ENCODE peak calls at places on chromosomes 2 and 18, in seven cellular contexts. C, E, Y, N, M, B and H are unnamed samples.

GRCh38 chr2:223026357-223027110 is 25.5 kb upstream of the KCNE4 start:
- DNase-seq in C (no peak), E (no peak), Y (no peak), N (no peak), M (no peak), B (no peak), H (no peak)

GRCh38 chr2:120291464-120292311 is 39.0 kb downstream of the RALB start:
- DNase-seq in C (no peak), E (peak), Y (no peak), N (no peak), M (no peak), B (peak), H (no peak)

GRCh38 chr18:25349926-25350560 is 1.9 kb downstream of the ZNF521 start:
- DNase-seq in C (peak), E (no peak), Y (no peak), N (peak), M (peak), B (no peak), H (no peak)

GRCh38 chr2:41934323-41935003 is 113.4 kb upstream of the PKDCC start:
- DNase-seq in C (no peak), E (no peak), Y (no peak), N (no peak), M (no peak), B (no peak), H (no peak)

GRCh38 chr2:148402786-148403185 is 241.8 kb upstream of the EPC2 start:
- DNase-seq in C (no peak), E (no peak), Y (no peak), N (no peak), M (no peak), B (no peak), H (no peak)

GRCh38 chr2:201194097-201194496 is 11.2 kb downstream of the CASP10 start:
- DNase-seq in C (no peak), E (no peak), Y (no peak), N (no peak), M (no peak), B (no peak), H (no peak)

GRCh38 chr2:107072150-107072940 is 186.4 kb upstream of the ST6GAL2 start:
- DNase-seq in C (no peak), E (no peak), Y (no peak), N (no peak), M (no peak), B (no peak), H (no peak)

GRCh38 chr2:132651115-132652099 is 18.6 kb downstream of the LYPD1 start:
- DNase-seq in C (peak), E (peak), Y (no peak), N (no peak), M (no peak), B (no peak), H (no peak)

GRCh38 chr18:54859667-54860421 is 31.6 kb downstream of the RAB27B start:
- DNase-seq in C (no peak), E (no peak), Y (no peak), N (no peak), M (no peak), B (no peak), H (no peak)

GRCh38 chr2:121640380-121641326 is 8.6 kb downstream of the CLASP1 start:
- DNase-seq in C (no peak), E (no peak), Y (no peak), N (no peak), M (no peak), B (no peak), H (no peak)

GRCh38 chr2:234099266-234099665 is 48.8 kb downstream of the SPP2 start:
- DNase-seq in C (no peak), E (no peak), Y (no peak), N (no peak), M (no peak), B (no peak), H (no peak)

GRCh38 chr2:171837736-171838135 is 56.3 kb downstream of the SLC25A12 start:
- DNase-seq in C (no peak), E (no peak), Y (no peak), N (no peak), M (no peak), B (no peak), H (no peak)

GRCh38 chr18:7566587-7567486 is at the start of gene PTPRM:
- DNase-seq in C (peak), E (peak), Y (no peak), N (peak), M (peak), B (peak), H (peak)

GRCh38 chr2:131431336-131431735 is 44.6 kb upstream of the TUBA3D start:
- DNase-seq in C (no peak), E (no peak), Y (no peak), N (no peak), M (no peak), B (no peak), H (no peak)

GRCh38 chr2:201642086-201642578 is 1.2 kb downstream of the TMEM237 start:
- DNase-seq in C (no peak), E (no peak), Y (no peak), N (no peak), M (no peak), B (no peak), H (no peak)

GRCh38 chr2:213544940-213545339 is 260.7 kb downstream of the SPAG16 start:
- DNase-seq in C (no peak), E (no peak), Y (no peak), N (no peak), M (no peak), B (no peak), H (no peak)

GRCh38 chr2:24981742-24982141 is 10.0 kb upstream of the DNAJC27 start:
- DNase-seq in C (no peak), E (no peak), Y (no peak), N (no peak), M (no peak), B (no peak), H (no peak)

GRCh38 chr18:22683196-22683676 is 249.9 kb upstream of the RBBP8 start:
- DNase-seq in C (no peak), E (peak), Y (no peak), N (peak), M (peak), B (peak), H (no peak)

GRCh38 chr18:61892683-61893303 is at the start of gene RNF152:
- DNase-seq in C (peak), E (peak), Y (no peak), N (peak), M (peak), B (no peak), H (peak)

GRCh38 chr2:160491922-160492371 is 1.7 kb downstream of the RBMS1 start:
- DNase-seq in C (no peak), E (peak), Y (peak), N (no peak), M (no peak), B (no peak), H (no peak)

GRCh38 chr2:85439986-85440385 is 21.5 kb downstream of the SH2D6 start:
- DNase-seq in C (no peak), E (no peak), Y (no peak), N (no peak), M (no peak), B (no peak), H (no peak)

GRCh38 chr2:177589191-177589590 is 196.6 kb downstream of the AGPS start:
- DNase-seq in C (no peak), E (no peak), Y (no peak), N (no peak), M (no peak), B (no peak), H (no peak)

GRCh38 chr2:167388497-167388896 is 500.2 kb downstream of the XIRP2 start:
- DNase-seq in C (no peak), E (no peak), Y (no peak), N (no peak), M (no peak), B (no peak), H (no peak)

GRCh38 chr2:31251018-31251417 is 17.1 kb downstream of the EHD3 start:
- DNase-seq in C (no peak), E (no peak), Y (no peak), N (no peak), M (no peak), B (no peak), H (no peak)

GRCh38 chr2:47303341-47304148 is 99.4 kb upstream of the MSH2 start:
- DNase-seq in C (no peak), E (no peak), Y (no peak), N (no peak), M (no peak), B (no peak), H (no peak)

GRCh38 chr2:234459401-234460009 is 37.4 kb downstream of the ARL4C start:
- DNase-seq in C (no peak), E (no peak), Y (no peak), N (no peak), M (no peak), B (no peak), H (no peak)

GRCh38 chr2:158723921-158724802 is 71.0 kb upstream of the DAPL1 start:
- DNase-seq in C (peak), E (no peak), Y (no peak), N (no peak), M (no peak), B (peak), H (no peak)

GRCh38 chr2:172927381-172928357 is 148.0 kb upstream of the MAP3K20 start:
- DNase-seq in C (no peak), E (no peak), Y (peak), N (no peak), M (no peak), B (no peak), H (no peak)

GRCh38 chr2:28318462-28319117 is 74.1 kb upstream of the FOSL2 start:
- DNase-seq in C (no peak), E (no peak), Y (no peak), N (no peak), M (no peak), B (no peak), H (no peak)

GRCh38 chr18:33844232-33844631 is 266.2 kb downstream of the ASXL3 start:
- DNase-seq in C (no peak), E (no peak), Y (no peak), N (no peak), M (no peak), B (no peak), H (no peak)

DNA sequence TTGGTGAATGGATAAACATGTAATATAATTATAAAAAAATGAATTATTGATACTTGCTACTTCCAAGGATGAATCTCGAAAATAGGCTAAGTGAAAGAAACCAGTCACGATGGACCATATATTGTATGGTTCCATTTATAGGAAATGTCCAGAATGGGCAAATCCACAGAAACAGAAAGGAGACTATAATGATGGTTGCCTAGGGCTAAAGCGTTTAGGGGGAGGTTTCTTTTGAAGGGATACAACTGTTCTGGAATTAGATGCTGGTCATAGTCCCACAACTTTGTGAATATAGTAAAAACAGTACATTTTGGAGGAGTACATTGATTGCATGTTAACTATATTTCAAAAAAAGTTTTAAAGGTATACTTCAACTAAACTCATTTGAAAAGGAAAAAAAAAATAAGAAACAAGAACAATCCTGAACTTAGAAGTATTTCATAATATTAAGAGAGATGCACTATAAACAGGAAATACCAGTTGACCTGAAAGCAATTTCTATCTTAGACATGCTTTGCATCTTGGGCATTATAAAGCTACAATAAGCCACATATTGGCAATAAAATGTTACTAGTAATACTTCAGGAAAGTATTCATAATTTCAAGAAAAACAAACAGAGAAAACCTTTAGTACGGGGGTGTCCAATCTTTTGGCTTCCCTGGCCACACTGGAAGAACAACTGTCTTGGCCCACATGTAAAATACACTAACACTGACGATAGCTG is 130.0 kb downstream of the C2orf74 start:
- DNase-seq in C (no peak), E (no peak), Y (no peak), N (no peak), M (no peak), B (no peak), H (no peak)
- TF ChIP-seq CTCF in C (no peak), E (no peak), Y (no peak), N (no peak), M (no peak), B (no peak), H (no peak)

DNA sequence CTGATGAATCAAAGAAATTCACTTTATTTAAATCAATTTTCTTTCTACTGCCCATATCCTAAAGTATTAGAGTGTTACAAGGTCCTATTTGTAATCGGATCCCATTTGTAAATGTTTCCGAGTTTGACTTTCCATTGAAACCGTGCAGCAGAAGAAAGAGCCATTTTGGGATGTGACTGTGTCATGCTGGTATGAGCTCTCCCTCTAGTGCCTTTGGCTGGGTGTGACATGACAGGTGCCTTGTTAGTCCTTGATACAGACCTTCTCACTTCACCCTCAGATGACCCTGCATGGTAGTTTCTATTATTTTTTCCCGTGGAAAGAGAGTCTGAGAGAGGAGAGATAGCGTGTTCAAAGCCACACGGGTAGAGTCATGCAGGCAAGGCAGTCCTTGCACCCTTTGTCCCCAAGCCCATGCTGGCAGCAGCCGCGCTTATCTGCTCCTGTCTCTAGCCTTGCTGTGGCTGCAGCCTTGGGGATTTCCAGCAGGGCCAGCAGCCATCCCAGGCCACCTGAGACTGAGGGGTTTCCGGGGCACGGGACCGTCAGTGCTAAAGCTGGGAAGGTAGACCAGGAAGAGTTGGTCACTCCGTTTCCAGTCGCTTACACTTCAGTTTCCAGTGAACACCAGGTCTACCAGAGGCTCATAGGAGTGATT is 21.4 kb downstream of the CHMP1B start:
- DNase-seq in C (no peak), E (peak), Y (no peak), N (no peak), M (no peak), B (peak), H (no peak)
- TF ChIP-seq CTCF in C (no peak), E (peak), Y (peak), N (no peak), M (peak), B (peak), H (peak)

GRCh38 chr18:63511285-63511684 is 30.9 kb upstream of the SERPINB12 start:
- DNase-seq in C (peak), E (peak), Y (no peak), N (no peak), M (no peak), B (peak), H (no peak)
- TF ChIP-seq CTCF in C (peak), E (peak), Y (peak), N (peak), M (peak), B (peak), H (peak)

GRCh38 chr2:45799679-45800381 is 148.4 kb downstream of the PRKCE start:
- DNase-seq in C (no peak), E (no peak), Y (no peak), N (no peak), M (no peak), B (no peak), H (no peak)
- TF ChIP-seq CTCF in C (no peak), E (no peak), Y (no peak), N (no peak), M (no peak), B (no peak), H (no peak)

GRCh38 chr2:231052494-231053451 is 3.9 kb upstream of the PSMD1 start:
- DNase-seq in C (peak), E (peak), Y (no peak), N (peak), M (peak), B (peak), H (peak)
- TF ChIP-seq CTCF in C (peak), E (peak), Y (peak), N (peak), M (peak), B (peak), H (peak)

GRCh38 chr2:80303825-80304521 is 579 bp downstream of the LRRTM1 start:
- DNase-seq in C (peak), E (peak), Y (no peak), N (peak), M (no peak), B (no peak), H (no peak)
- TF ChIP-seq CTCF in C (no peak), E (no peak), Y (no peak), N (no peak), M (no peak), B (no peak), H (no peak)

GRCh38 chr18:40932862-40933261 is 1022.2 kb upstream of the PIK3C3 start:
- DNase-seq in C (no peak), E (no peak), Y (no peak), N (no peak), M (no peak), B (no peak), H (no peak)

GRCh38 chr18:40939636-40940035 is 1015.4 kb upstream of the PIK3C3 start:
- DNase-seq in C (no peak), E (no peak), Y (no peak), N (no peak), M (no peak), B (no peak), H (no peak)

GRCh38 chr18:40938615-40939014 is 1016.4 kb upstream of the PIK3C3 start:
- DNase-seq in C (no peak), E (no peak), Y (no peak), N (no peak), M (no peak), B (no peak), H (no peak)

GRCh38 chr18:40937386-40937785 is 1017.6 kb upstream of the PIK3C3 start:
- DNase-seq in C (no peak), E (no peak), Y (no peak), N (no peak), M (no peak), B (no peak), H (no peak)

GRCh38 chr18:40935423-40935822 is 1019.6 kb upstream of the PIK3C3 start:
- DNase-seq in C (no peak), E (peak), Y (no peak), N (no peak), M (no peak), B (no peak), H (no peak)
- TF ChIP-seq CTCF in C (peak), E (peak), Y (no peak), N (peak), M (no peak), B (peak), H (peak)